ENCODE peak calls at places on chromosomes 5 and 9, in eight cellular contexts. M is trophoblast cell, I is ureter, K is kidney, O is T-helper 9 cell, W is nephron progenitor cell, J is fibroblast of lung, U is left cardiac atrium. G is an unnamed sample.

GRCh38 chr9:131762356-131762932 is 22.6 kb upstream of the RAPGEF1 start:
- DNase-seq in J (peak), U (peak), I (peak), K (peak), W (peak), M (peak), O (peak), G (peak)

GRCh38 chr9:93081081-93081529 is 14.9 kb upstream of the CARD19 start:
- DNase-seq in W (no peak), J (peak), K (peak), U (no peak), I (peak), M (no peak), O (no peak), G (no peak)

GRCh38 chr5:59661939-59662615 is 231.4 kb downstream of the PDE4D start:
- DNase-seq in J (peak), W (no peak), U (no peak), O (no peak), I (no peak), M (no peak), K (no peak), G (no peak)

GRCh38 chr9:133539434-133539833 is 4.9 kb downstream of the ADAMTSL2 start:
- DNase-seq in O (no peak), M (peak), U (peak), I (no peak), W (peak), J (no peak), K (peak), G (no peak)

GRCh38 chr9:70073193-70073592 is 29.5 kb downstream of the MAMDC2 start:
- DNase-seq in J (peak), U (no peak), W (no peak), M (no peak), O (no peak), K (no peak), I (no peak), G (no peak)

GRCh38 chr5:75952963-75953362 is 130.2 kb upstream of the SV2C start:
- DNase-seq in O (no peak), W (no peak), K (no peak), J (no peak), I (no peak), M (no peak), U (no peak), G (no peak)

GRCh38 chr9:136550439-136551085 is 4.7 kb upstream of the NOTCH1 start:
- DNase-seq in W (no peak), K (no peak), M (no peak), I (no peak), J (no peak), O (no peak), U (no peak), G (no peak)

GRCh38 chr5:19853616-19854240 is 134.3 kb downstream of the CDH18 start:
- DNase-seq in K (no peak), U (no peak), I (no peak), M (peak), J (peak), W (no peak), O (no peak), G (no peak)

GRCh38 chr5:92641031-92641962 is 939.7 kb downstream of the NR2F1-AS1 start:
- DNase-seq in M (no peak), K (peak), I (peak), W (peak), O (no peak), U (no peak), J (peak), G (peak)

G was measured in HAP-1.